ENCODE peak calls at places on chromosome 19, in five cellular contexts. One of them, this sample, is unnamed.

GRCh38 chr19:33373701-33374405 is at the start of gene CEBPG:
- DNase-seq in psoas muscle: peak
- DNase-seq in MM.1S: peak
- DNase-seq in left ventricle myocardium inferior: peak
- DNase-seq in A549: no peak
- DNase-seq in this sample: peak

GRCh38 chr19:16233081-16233776 is 35.5 kb downstream of the AP1M1 start:
- DNase-seq in psoas muscle: no peak
- DNase-seq in MM.1S: no peak
- DNase-seq in A549: no peak
- DNase-seq in left ventricle myocardium inferior: no peak
- DNase-seq in this sample: no peak

GRCh38 chr19:16363133-16363851 is 38.7 kb downstream of the KLF2 start:
- DNase-seq in psoas muscle: no peak
- DNase-seq in MM.1S: no peak
- DNase-seq in left ventricle myocardium inferior: no peak
- DNase-seq in A549: no peak
- DNase-seq in this sample: peak

GRCh38 chr19:23436318-23436717 is 41.0 kb upstream of the ZNF91 start:
- DNase-seq in psoas muscle: no peak
- DNase-seq in A549: no peak
- DNase-seq in left ventricle myocardium inferior: no peak
- DNase-seq in MM.1S: peak
- DNase-seq in this sample: no peak

GRCh38 chr19:39265321-39265916 is 2.8 kb upstream of the IFNL2 start:
- DNase-seq in psoas muscle: no peak
- DNase-seq in A549: peak
- DNase-seq in left ventricle myocardium inferior: no peak
- DNase-seq in MM.1S: no peak
- DNase-seq in this sample: no peak

GRCh38 chr19:39299832-39300231 is 3.6 kb downstream of the IFNL1 start:
- DNase-seq in psoas muscle: no peak
- DNase-seq in left ventricle myocardium inferior: no peak
- DNase-seq in MM.1S: no peak
- DNase-seq in A549: no peak
- DNase-seq in this sample: no peak

GRCh38 chr19:48798937-48799336 is 11.9 kb downstream of the BCAT2 start:
- DNase-seq in psoas muscle: no peak
- DNase-seq in left ventricle myocardium inferior: no peak
- DNase-seq in MM.1S: no peak
- DNase-seq in A549: no peak
- DNase-seq in this sample: no peak

GRCh38 chr19:29302002-29302928 is 89.3 kb upstream of the UQCRFS1 start:
- DNase-seq in left ventricle myocardium inferior: no peak
- DNase-seq in A549: no peak
- DNase-seq in MM.1S: no peak
- DNase-seq in psoas muscle: no peak
- DNase-seq in this sample: no peak

GRCh38 chr19:8340341-8341096 is 2.5 kb downstream of the KANK3 start:
- DNase-seq in A549: no peak
- DNase-seq in psoas muscle: peak
- DNase-seq in left ventricle myocardium inferior: peak
- DNase-seq in MM.1S: no peak
- DNase-seq in this sample: peak

GRCh38 chr19:49894879-49895565 is 1.7 kb downstream of the IL4I1 start:
- DNase-seq in psoas muscle: no peak
- DNase-seq in left ventricle myocardium inferior: no peak
- DNase-seq in A549: no peak
- DNase-seq in MM.1S: no peak
- DNase-seq in this sample: no peak

GRCh38 chr19:54191671-54192453 is 754 bp downstream of the TSEN34 start:
- DNase-seq in MM.1S: no peak
- DNase-seq in left ventricle myocardium inferior: no peak
- DNase-seq in A549: peak
- DNase-seq in psoas muscle: no peak
- DNase-seq in this sample: no peak

GRCh38 chr19:11528551-11529341 is at the start of gene ECSIT:
- DNase-seq in psoas muscle: peak
- DNase-seq in left ventricle myocardium inferior: peak
- DNase-seq in MM.1S: peak
- DNase-seq in A549: peak
- DNase-seq in this sample: peak

GRCh38 chr19:48794291-48794690 is 16.5 kb downstream of the BCAT2 start:
- DNase-seq in psoas muscle: no peak
- DNase-seq in A549: no peak
- DNase-seq in left ventricle myocardium inferior: no peak
- DNase-seq in MM.1S: no peak
- DNase-seq in this sample: no peak

GRCh38 chr19:11286312-11286974 is 9.5 kb upstream of the TSPAN16 start:
- DNase-seq in MM.1S: no peak
- DNase-seq in A549: no peak
- DNase-seq in left ventricle myocardium inferior: peak
- DNase-seq in psoas muscle: no peak
- DNase-seq in this sample: no peak

GRCh38 chr19:10454267-10454666 is 33.9 kb downstream of the PDE4A start:
- DNase-seq in left ventricle myocardium inferior: no peak
- DNase-seq in MM.1S: no peak
- DNase-seq in psoas muscle: no peak
- DNase-seq in A549: peak
- DNase-seq in this sample: no peak

GRCh38 chr19:16594681-16595091 is 22.5 kb upstream of the SLC35E1 start:
- DNase-seq in MM.1S: peak
- DNase-seq in A549: no peak
- DNase-seq in psoas muscle: no peak
- DNase-seq in left ventricle myocardium inferior: no peak
- DNase-seq in this sample: no peak

GRCh38 chr19:13095393-13095784 is 7.3 kb downstream of the LYL1 start:
- DNase-seq in A549: no peak
- DNase-seq in left ventricle myocardium inferior: no peak
- DNase-seq in psoas muscle: no peak
- DNase-seq in MM.1S: peak
- DNase-seq in this sample: no peak

GRCh38 chr19:43439183-43440063 is 24.7 kb downstream of the TEX101 start:
- DNase-seq in A549: peak
- DNase-seq in left ventricle myocardium inferior: no peak
- DNase-seq in psoas muscle: no peak
- DNase-seq in MM.1S: no peak
- DNase-seq in this sample: no peak

GRCh38 chr19:54551293-54551692 is 22.3 kb upstream of the LILRA2 start:
- DNase-seq in left ventricle myocardium inferior: no peak
- DNase-seq in A549: no peak
- DNase-seq in psoas muscle: no peak
- DNase-seq in MM.1S: no peak
- DNase-seq in this sample: no peak

GRCh38 chr19:6739884-6740588 is 556 bp downstream of the TRIP10 start:
- DNase-seq in A549: peak
- DNase-seq in MM.1S: peak
- DNase-seq in left ventricle myocardium inferior: peak
- DNase-seq in psoas muscle: peak
- DNase-seq in this sample: peak

GRCh38 chr19:49818691-49819331 is 722 bp downstream of the MED25 start:
- DNase-seq in A549: no peak
- DNase-seq in psoas muscle: no peak
- DNase-seq in left ventricle myocardium inferior: no peak
- DNase-seq in MM.1S: no peak
- DNase-seq in this sample: no peak

GRCh38 chr19:40743926-40744325 is 6.4 kb downstream of the ACTMAP start:
- DNase-seq in left ventricle myocardium inferior: no peak
- DNase-seq in A549: no peak
- DNase-seq in psoas muscle: no peak
- DNase-seq in MM.1S: no peak
- DNase-seq in this sample: no peak

GRCh38 chr19:40739871-40740703 is 10.2 kb downstream of the ACTMAP start:
- DNase-seq in MM.1S: no peak
- DNase-seq in psoas muscle: no peak
- DNase-seq in A549: no peak
- DNase-seq in left ventricle myocardium inferior: no peak
- DNase-seq in this sample: no peak

GRCh38 chr19:40740747-40741146 is 9.5 kb downstream of the ACTMAP start:
- DNase-seq in MM.1S: no peak
- DNase-seq in A549: no peak
- DNase-seq in psoas muscle: peak
- DNase-seq in left ventricle myocardium inferior: peak
- DNase-seq in this sample: no peak

GRCh38 chr19:40742477-40742876 is 7.8 kb downstream of the ACTMAP start:
- DNase-seq in MM.1S: no peak
- DNase-seq in psoas muscle: no peak
- DNase-seq in A549: no peak
- DNase-seq in left ventricle myocardium inferior: no peak
- DNase-seq in this sample: no peak

GRCh38 chr19:40741527-40742390 is 8.5 kb downstream of the ACTMAP start:
- DNase-seq in MM.1S: no peak
- DNase-seq in psoas muscle: no peak
- DNase-seq in left ventricle myocardium inferior: no peak
- DNase-seq in A549: no peak
- DNase-seq in this sample: no peak
- H3K27ac ChIP-seq in MM.1S: no peak
- H3K27ac ChIP-seq in psoas muscle: peak
- H3K27ac ChIP-seq in left ventricle myocardium inferior: peak
- H3K27ac ChIP-seq in A549: no peak
- H3K27ac ChIP-seq in this sample: peak

DNA sequence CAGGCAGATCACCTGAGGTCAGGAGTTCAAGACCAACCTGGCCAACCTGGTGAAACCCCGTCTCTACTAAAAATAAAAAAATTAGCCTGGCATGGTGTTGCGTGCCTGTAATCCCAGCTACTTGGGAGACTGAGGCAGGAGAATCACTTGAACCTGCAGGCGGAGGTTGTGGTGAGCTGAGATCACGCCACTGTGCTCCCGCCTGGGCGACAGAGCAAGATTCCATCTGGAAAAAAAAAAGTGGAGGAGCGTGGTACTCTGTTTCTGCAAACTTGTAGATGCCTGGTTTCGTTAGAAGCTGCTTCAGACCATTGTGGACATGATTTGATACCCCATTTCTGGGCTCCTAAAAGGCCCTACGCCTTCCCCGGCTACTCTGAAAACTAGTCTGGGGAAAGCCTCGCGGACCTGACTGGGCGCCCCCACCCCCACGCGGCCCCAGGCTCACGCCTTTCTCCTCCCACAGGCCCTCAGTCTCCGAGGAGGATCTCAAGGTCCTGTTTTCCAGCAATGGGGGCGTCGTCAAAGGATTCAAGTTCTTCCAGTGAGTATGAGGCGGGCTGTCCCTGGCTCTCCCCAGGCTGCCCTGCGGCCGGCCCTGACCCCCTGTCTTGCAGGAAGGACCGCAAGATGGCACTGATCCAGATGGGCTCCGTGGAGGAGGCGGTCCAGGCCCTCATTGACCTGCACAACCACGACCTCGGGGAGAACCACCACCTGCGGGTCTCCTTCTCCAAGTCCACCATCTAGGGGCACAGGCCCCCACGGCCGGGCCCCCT is 11.5 kb downstream of the PLPPR3 start:
- DNase-seq in left ventricle myocardium inferior: no peak
- DNase-seq in MM.1S: no peak
- DNase-seq in A549: no peak
- DNase-seq in psoas muscle: no peak
- DNase-seq in this sample: no peak
- H3K27ac ChIP-seq in left ventricle myocardium inferior: no peak
- H3K27ac ChIP-seq in MM.1S: no peak
- H3K27ac ChIP-seq in A549: no peak
- H3K27ac ChIP-seq in psoas muscle: no peak
- H3K27ac ChIP-seq in this sample: no peak

GRCh38 chr19:52527954-52528326 is 472 bp downstream of the ZNF808 start:
- DNase-seq in left ventricle myocardium inferior: no peak
- DNase-seq in psoas muscle: peak
- DNase-seq in A549: no peak
- DNase-seq in MM.1S: no peak
- DNase-seq in this sample: peak

GRCh38 chr19:52535831-52536800 is 8.6 kb downstream of the ZNF808 start:
- DNase-seq in left ventricle myocardium inferior: peak
- DNase-seq in psoas muscle: peak
- DNase-seq in A549: no peak
- DNase-seq in MM.1S: no peak
- DNase-seq in this sample: peak

GRCh38 chr19:52532480-52532879 is 5.0 kb downstream of the ZNF808 start:
- DNase-seq in A549: no peak
- DNase-seq in left ventricle myocardium inferior: no peak
- DNase-seq in psoas muscle: no peak
- DNase-seq in MM.1S: no peak
- DNase-seq in this sample: no peak

DNA sequence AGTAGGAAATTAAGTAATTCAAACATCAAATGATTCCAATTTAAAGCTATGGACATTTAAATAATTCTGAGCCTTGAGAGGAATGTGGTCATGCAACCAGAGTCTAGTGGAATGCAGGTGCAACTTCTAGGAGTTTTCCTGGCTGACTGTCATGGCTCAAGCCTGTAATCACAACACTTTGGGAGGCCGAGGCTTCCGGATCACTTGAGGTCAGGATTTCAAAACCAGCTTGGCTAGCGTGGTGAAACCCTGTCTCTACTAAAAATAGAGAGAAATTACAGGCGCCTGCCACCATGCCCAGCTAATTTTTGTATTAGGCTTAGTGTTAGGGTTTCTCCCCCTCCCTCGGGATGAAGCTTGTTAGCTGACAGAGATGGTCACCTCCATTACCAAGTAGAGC is 6.4 kb downstream of the ZNF808 start:
- DNase-seq in left ventricle myocardium inferior: peak
- DNase-seq in MM.1S: no peak
- DNase-seq in psoas muscle: peak
- DNase-seq in A549: no peak
- DNase-seq in this sample: no peak
- H3K27ac ChIP-seq in left ventricle myocardium inferior: peak
- H3K27ac ChIP-seq in MM.1S: no peak
- H3K27ac ChIP-seq in psoas muscle: peak
- H3K27ac ChIP-seq in A549: no peak
- H3K27ac ChIP-seq in this sample: no peak

GRCh38 chr19:34494601-34495000 is 13.0 kb downstream of the WTIP start:
- DNase-seq in MM.1S: no peak
- DNase-seq in A549: no peak
- DNase-seq in left ventricle myocardium inferior: no peak
- DNase-seq in psoas muscle: no peak
- DNase-seq in this sample: no peak
- H3K27ac ChIP-seq in MM.1S: no peak
- H3K27ac ChIP-seq in A549: no peak
- H3K27ac ChIP-seq in left ventricle myocardium inferior: no peak
- H3K27ac ChIP-seq in psoas muscle: no peak
- H3K27ac ChIP-seq in this sample: no peak

GRCh38 chr19:51246153-51246552 is 4.7 kb upstream of the SIGLECL1 start:
- DNase-seq in A549: no peak
- DNase-seq in psoas muscle: no peak
- DNase-seq in MM.1S: no peak
- DNase-seq in left ventricle myocardium inferior: no peak
- DNase-seq in this sample: no peak
- H3K27ac ChIP-seq in A549: no peak
- H3K27ac ChIP-seq in psoas muscle: no peak
- H3K27ac ChIP-seq in MM.1S: no peak
- H3K27ac ChIP-seq in left ventricle myocardium inferior: no peak
- H3K27ac ChIP-seq in this sample: no peak

GRCh38 chr19:47379398-47379938 is 30.4 kb downstream of the DHX34 start:
- DNase-seq in MM.1S: no peak
- DNase-seq in left ventricle myocardium inferior: no peak
- DNase-seq in psoas muscle: peak
- DNase-seq in A549: no peak
- DNase-seq in this sample: no peak
- H3K27ac ChIP-seq in MM.1S: no peak
- H3K27ac ChIP-seq in left ventricle myocardium inferior: no peak
- H3K27ac ChIP-seq in psoas muscle: peak
- H3K27ac ChIP-seq in A549: no peak
- H3K27ac ChIP-seq in this sample: no peak

GRCh38 chr19:18486746-18487145 is 35.1 kb downstream of the ELL start:
- DNase-seq in MM.1S: no peak
- DNase-seq in left ventricle myocardium inferior: no peak
- DNase-seq in psoas muscle: no peak
- DNase-seq in A549: no peak
- DNase-seq in this sample: no peak
- H3K27ac ChIP-seq in MM.1S: no peak
- H3K27ac ChIP-seq in left ventricle myocardium inferior: peak
- H3K27ac ChIP-seq in psoas muscle: peak
- H3K27ac ChIP-seq in A549: peak
- H3K27ac ChIP-seq in this sample: peak

This sample was measured in transverse colon.